ENCODE peak calls at places on chromosome 16, in six cellular contexts. U, Z, T, O, G and W are unnamed samples.

GRCh38 chr16:11700264-11701029 is 32.2 kb downstream of the SNN start:
- DNase-seq in U (no peak), Z (no peak), T (no peak), O (no peak), G (no peak), W (no peak)

GRCh38 chr16:25192096-25192495 is 24.7 kb upstream of the AQP8 start:
- DNase-seq in U (no peak), Z (no peak), T (no peak), O (no peak), G (no peak), W (no peak)

GRCh38 chr16:25014500-25015147 is 545 bp downstream of the ARHGAP17 start:
- DNase-seq in U (peak), Z (peak), T (no peak), O (peak), G (peak), W (peak)

GRCh38 chr16:681746-682427 is 1.7 kb downstream of the STUB1 start:
- DNase-seq in U (no peak), Z (no peak), T (no peak), O (no peak), G (no peak), W (no peak)

GRCh38 chr16:17817260-17817659 is 346.5 kb upstream of the XYLT1 start:
- DNase-seq in U (no peak), Z (no peak), T (no peak), O (no peak), G (no peak), W (no peak)

GRCh38 chr16:29852654-29853053 is 10.4 kb downstream of the CDIPT start:
- DNase-seq in U (no peak), Z (no peak), T (no peak), O (no peak), G (no peak), W (no peak)

GRCh38 chr16:66705790-66706505 is 9.4 kb upstream of the CMTM4 start:
- DNase-seq in U (peak), Z (no peak), T (no peak), O (no peak), G (no peak), W (no peak)

GRCh38 chr16:49485663-49486062 is 112.1 kb downstream of the C16orf78 start:
- DNase-seq in U (peak), Z (no peak), T (no peak), O (no peak), G (no peak), W (no peak)

GRCh38 chr16:57149391-57149790 is 36.4 kb downstream of the PSME3IP1 start:
- DNase-seq in U (no peak), Z (no peak), T (no peak), O (no peak), G (no peak), W (no peak)

GRCh38 chr16:27781195-27781524 is 231.2 kb downstream of the KATNIP start:
- DNase-seq in U (peak), Z (no peak), T (no peak), O (no peak), G (no peak), W (no peak)

GRCh38 chr16:67672306-67672705 is 5.7 kb downstream of the C16orf86 start:
- DNase-seq in U (no peak), Z (no peak), T (no peak), O (no peak), G (no peak), W (no peak)

GRCh38 chr16:11843861-11844260 is 7.5 kb downstream of the RSL1D1 start:
- DNase-seq in U (no peak), Z (no peak), T (no peak), O (no peak), G (no peak), W (no peak)

GRCh38 chr16:85733839-85734170 is 17.1 kb downstream of the C16orf74 start:
- DNase-seq in U (no peak), Z (no peak), T (no peak), O (no peak), G (no peak), W (no peak)